ENCODE peak calls at places on chromosomes 6 and 20, in seven cellular contexts. One of them, this sample, is unnamed.

GRCh38 chr6:150527100-150527499 is 72.6 kb upstream of the PLEKHG1 start:
- DNase-seq in COR-L47: no peak
- DNase-seq in fibroblast of pulmonary artery: peak; percentile 24
- DNase-seq in stimulated activated naive CD4-positive, alpha-beta T cell: no peak
- DNase-seq in NCI-H510A: no peak
- DNase-seq in left cardiac atrium: no peak
- DNase-seq in amniotic stem cell: no peak
- DNase-seq in this sample: no peak

GRCh38 chr6:30325873-30326445 is 768 bp upstream of the TRIM39 start:
- DNase-seq in COR-L47: peak; percentile 45
- DNase-seq in fibroblast of pulmonary artery: no peak
- DNase-seq in stimulated activated naive CD4-positive, alpha-beta T cell: peak; percentile 67
- DNase-seq in NCI-H510A: peak; percentile 30
- DNase-seq in left cardiac atrium: no peak
- DNase-seq in amniotic stem cell: peak; percentile 64
- DNase-seq in this sample: peak; percentile 38

GRCh38 chr6:27375613-27376079 is 12.9 kb upstream of the ZNF391 start:
- DNase-seq in COR-L47: no peak
- DNase-seq in fibroblast of pulmonary artery: peak; percentile 9
- DNase-seq in stimulated activated naive CD4-positive, alpha-beta T cell: no peak
- DNase-seq in NCI-H510A: no peak
- DNase-seq in left cardiac atrium: no peak
- DNase-seq in amniotic stem cell: no peak
- DNase-seq in this sample: no peak

GRCh38 chr20:23159256-23159922 is 73.3 kb upstream of the CD93 start:
- DNase-seq in COR-L47: peak; percentile 82
- DNase-seq in fibroblast of pulmonary artery: no peak
- DNase-seq in stimulated activated naive CD4-positive, alpha-beta T cell: no peak
- DNase-seq in NCI-H510A: no peak
- DNase-seq in left cardiac atrium: peak; percentile 59
- DNase-seq in amniotic stem cell: no peak
- DNase-seq in this sample: no peak

GRCh38 chr6:11412011-11412424 is 125.5 kb upstream of the TMEM170B start:
- DNase-seq in COR-L47: no peak
- DNase-seq in fibroblast of pulmonary artery: peak; percentile 65
- DNase-seq in stimulated activated naive CD4-positive, alpha-beta T cell: no peak
- DNase-seq in NCI-H510A: no peak
- DNase-seq in left cardiac atrium: no peak
- DNase-seq in amniotic stem cell: no peak
- DNase-seq in this sample: no peak

GRCh38 chr6:52352239-52353008 is 9.5 kb upstream of the PAQR8 start:
- DNase-seq in COR-L47: peak; percentile 8
- DNase-seq in fibroblast of pulmonary artery: peak; percentile 93
- DNase-seq in stimulated activated naive CD4-positive, alpha-beta T cell: no peak
- DNase-seq in NCI-H510A: no peak
- DNase-seq in left cardiac atrium: peak; percentile 31
- DNase-seq in amniotic stem cell: peak; percentile 81
- DNase-seq in this sample: no peak

GRCh38 chr6:8539446-8539845 is 104.1 kb upstream of the SLC35B3 start:
- DNase-seq in COR-L47: no peak
- DNase-seq in fibroblast of pulmonary artery: peak; percentile 15
- DNase-seq in stimulated activated naive CD4-positive, alpha-beta T cell: no peak
- DNase-seq in NCI-H510A: no peak
- DNase-seq in left cardiac atrium: no peak
- DNase-seq in amniotic stem cell: no peak
- DNase-seq in this sample: no peak

GRCh38 chr6:143732539-143732938 is 54.8 kb downstream of the PHACTR2 start:
- DNase-seq in COR-L47: no peak
- DNase-seq in fibroblast of pulmonary artery: no peak
- DNase-seq in stimulated activated naive CD4-positive, alpha-beta T cell: no peak
- DNase-seq in NCI-H510A: no peak
- DNase-seq in left cardiac atrium: no peak
- DNase-seq in amniotic stem cell: no peak
- DNase-seq in this sample: no peak

GRCh38 chr6:21176197-21176596 is 417.4 kb upstream of the SOX4 start:
- DNase-seq in COR-L47: no peak
- DNase-seq in fibroblast of pulmonary artery: no peak
- DNase-seq in stimulated activated naive CD4-positive, alpha-beta T cell: no peak
- DNase-seq in NCI-H510A: no peak
- DNase-seq in left cardiac atrium: no peak
- DNase-seq in amniotic stem cell: no peak
- DNase-seq in this sample: no peak

GRCh38 chr6:73227606-73228255 is 2.4 kb upstream of the KHDC1L start:
- DNase-seq in COR-L47: no peak
- DNase-seq in fibroblast of pulmonary artery: no peak
- DNase-seq in stimulated activated naive CD4-positive, alpha-beta T cell: no peak
- DNase-seq in NCI-H510A: no peak
- DNase-seq in left cardiac atrium: no peak
- DNase-seq in amniotic stem cell: no peak
- DNase-seq in this sample: no peak

GRCh38 chr6:130381459-130382380 is 15.9 kb downstream of the TMEM200A start:
- DNase-seq in COR-L47: no peak
- DNase-seq in fibroblast of pulmonary artery: no peak
- DNase-seq in stimulated activated naive CD4-positive, alpha-beta T cell: no peak
- DNase-seq in NCI-H510A: no peak
- DNase-seq in left cardiac atrium: no peak
- DNase-seq in amniotic stem cell: no peak
- DNase-seq in this sample: no peak

GRCh38 chr6:161038229-161039003 is 46.8 kb downstream of the MAP3K4 start:
- DNase-seq in COR-L47: no peak
- DNase-seq in fibroblast of pulmonary artery: peak; percentile 78
- DNase-seq in stimulated activated naive CD4-positive, alpha-beta T cell: no peak
- DNase-seq in NCI-H510A: no peak
- DNase-seq in left cardiac atrium: no peak
- DNase-seq in amniotic stem cell: no peak
- DNase-seq in this sample: no peak

GRCh38 chr6:28673800-28674671 is 148.4 kb downstream of the GPX5 start:
- DNase-seq in COR-L47: peak; percentile 56
- DNase-seq in fibroblast of pulmonary artery: peak; percentile 70
- DNase-seq in stimulated activated naive CD4-positive, alpha-beta T cell: no peak
- DNase-seq in NCI-H510A: no peak
- DNase-seq in left cardiac atrium: no peak
- DNase-seq in amniotic stem cell: no peak
- DNase-seq in this sample: no peak

This sample was measured in T follicular helper cell.